ENCODE peak calls at places on chromosomes 4 and X, in four cellular contexts. G is WTC11, B is GM20000, L is hepatocyte. H is an unnamed sample.

GRCh38 chr4:105622269-105622668 is 69.8 kb downstream of the ARHGEF38 start:
- DNase-seq in G (no peak), B (no peak), L (peak; percentile 22), H (no peak)

GRCh38 chrX:135931644-135932487 is 38.4 kb downstream of the SAGE1 start:
- DNase-seq in G (peak; percentile 74), B (peak; percentile 7), L (peak; percentile 57), H (no peak)

GRCh38 chrX:77918568-77918967 is 8.1 kb downstream of the ATP7A start:
- DNase-seq in G (no peak), B (no peak), L (no peak), H (no peak)

GRCh38 chr4:118175506-118175905 is 141.2 kb downstream of the NDST3 start:
- DNase-seq in G (no peak), B (no peak), L (no peak), H (no peak)

GRCh38 chr4:121156822-121157769 is 7.0 kb downstream of the TNIP3 start:
- DNase-seq in G (peak; percentile 66), B (no peak), L (peak; percentile 31), H (peak; percentile 83)

GRCh38 chr4:150152764-150153163 is 74.5 kb downstream of the DCLK2 start:
- DNase-seq in G (no peak), B (no peak), L (no peak), H (no peak)

GRCh38 chr4:155891058-155891457 is 12.4 kb upstream of the TDO2 start:
- DNase-seq in G (no peak), B (no peak), L (no peak), H (no peak)

GRCh38 chr4:141860974-141861373 is 224.6 kb downstream of the IL15 start:
- DNase-seq in G (no peak), B (no peak), L (no peak), H (no peak)

GRCh38 chrX:135112096-135112729 is 8.1 kb downstream of the ETDB start:
- DNase-seq in G (peak; percentile 39), B (peak; percentile 23), L (peak; percentile 30), H (no peak)

GRCh38 chr4:37540486-37540885 is 145.7 kb downstream of the RELL1 start:
- DNase-seq in G (peak; percentile 12), B (no peak), L (no peak), H (no peak)

GRCh38 chrX:22122510-22122909 is 90.4 kb downstream of the PHEX start:
- DNase-seq in G (no peak), B (no peak), L (no peak), H (peak; percentile 50)

GRCh38 chr4:53508446-53508845 is 82.8 kb downstream of the LNX1 start:
- DNase-seq in G (no peak), B (no peak), L (no peak), H (no peak)

GRCh38 chrX:28058906-28059305 is 77.7 kb upstream of the DCAF8L1 start:
- DNase-seq in G (no peak), B (no peak), L (no peak), H (no peak)

GRCh38 chrX:49919617-49920016 is 2.8 kb upstream of the CLCN5 start:
- DNase-seq in G (peak; percentile 50), B (peak; percentile 18), L (peak; percentile 67), H (no peak)

GRCh38 chr4:150942539-150942938 is 72.5 kb downstream of the LRBA start:
- DNase-seq in G (no peak), B (no peak), L (no peak), H (no peak)

GRCh38 chr4:112234952-112235609 is 3.5 kb downstream of the AP1AR start:
- DNase-seq in G (peak; percentile 35), B (peak; percentile 52), L (peak; percentile 85), H (no peak)
- TF ChIP-seq CTCF in G (no peak), B (peak; percentile 46), L (peak; percentile 86), H (no peak)

DNA sequence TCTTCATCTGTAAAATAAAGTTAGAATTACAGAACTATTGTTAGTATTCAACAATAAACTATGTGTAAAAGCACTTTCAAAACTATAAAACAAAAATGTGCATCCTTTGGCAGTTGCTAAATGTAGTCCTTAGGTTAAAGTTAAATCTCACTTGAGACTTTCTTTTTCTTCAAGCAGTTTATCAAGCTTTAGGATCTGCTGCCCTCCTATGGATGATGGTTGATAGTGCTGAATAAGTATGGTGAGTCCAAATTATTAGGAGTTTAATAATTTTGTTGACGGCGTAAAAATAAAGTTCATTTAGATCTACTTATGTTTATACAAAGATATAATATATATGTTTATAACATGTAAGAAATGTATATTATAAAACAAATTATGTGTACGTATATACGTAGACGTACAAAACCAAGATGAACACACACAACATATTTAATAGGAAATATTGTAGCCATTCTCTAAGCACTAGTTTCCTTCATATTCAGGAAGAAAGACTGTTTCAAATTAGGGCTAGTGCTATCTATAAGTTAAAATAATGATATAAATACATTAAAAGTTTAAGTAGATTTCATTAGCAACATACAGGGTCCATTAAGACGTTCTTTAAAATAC is 22.3 kb downstream of the UGT2A2 start:
- DNase-seq in G (no peak), B (peak; percentile 21), L (peak; percentile 69), H (no peak)
- TF ChIP-seq CTCF in G (peak; percentile 38), B (peak; percentile 9), L (peak; percentile 82), H (no peak)

DNA sequence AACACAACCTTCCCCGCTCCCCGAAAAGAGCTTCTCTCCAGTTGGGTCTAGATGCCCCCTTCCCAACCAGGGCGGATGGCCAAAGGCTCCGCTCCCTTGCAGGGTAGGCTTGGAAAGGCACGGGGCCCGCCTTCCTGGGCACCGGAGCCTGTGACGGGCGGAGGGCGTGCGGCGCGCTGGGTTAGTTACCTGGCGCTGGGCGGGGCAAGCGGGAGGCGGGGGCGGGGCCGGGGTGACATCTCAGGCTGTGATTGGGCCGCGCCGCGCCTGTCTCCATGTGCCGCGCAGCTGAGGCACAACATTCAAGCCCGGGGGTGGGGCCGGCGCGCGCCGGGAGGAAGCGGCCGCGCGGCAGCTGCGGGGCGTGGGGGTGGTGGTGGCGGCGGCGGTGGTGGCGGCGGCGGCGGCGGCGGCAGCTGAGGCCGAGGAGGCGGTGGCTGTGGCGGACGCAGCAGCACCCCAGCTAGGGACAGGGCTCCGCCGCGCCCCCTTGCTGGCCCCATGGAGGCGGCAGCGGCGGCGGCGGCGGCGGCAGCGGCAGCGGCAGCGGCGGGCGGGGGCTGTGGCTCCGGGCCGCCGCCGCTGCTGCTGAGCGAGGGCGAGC is at the start of gene REPS2:
- DNase-seq in G (peak; percentile 84), B (peak; percentile 89), L (peak; percentile 95), H (peak; percentile 72)
- TF ChIP-seq CTCF in G (no peak), B (no peak), L (no peak), H (no peak)

GRCh38 chrX:105191878-105192277 is 28.6 kb downstream of the TEX13A start:
- DNase-seq in G (peak; percentile 35), B (no peak), L (peak; percentile 37), H (no peak)
- TF ChIP-seq CTCF in G (no peak), B (no peak), L (peak; percentile 42), H (no peak)